ENCODE peak calls at places on chromosome 7, in eight cellular contexts. One of them, this sample, is unnamed.
A peak's percentile ranks its signal among the peaks of the same experiment; 100 is the strongest.

GRCh38 chr7:43669286-43670081 is 59.8 kb downstream of the COA1 start:
- DNase-seq in B cell: peak; percentile 54
- DNase-seq in CD4-positive, CD25-positive, alpha-beta regulatory T cell: peak; percentile 77
- DNase-seq in coronary artery: no peak
- DNase-seq in IMR-90: no peak
- DNase-seq in mammary epithelial cell: no peak
- DNase-seq in AG20443: no peak
- DNase-seq in activated naive CD4-positive, alpha-beta T cell treated with anti-CD3 and anti-CD28 coated beads, Interleukin-2, amount 50 U/mL, for 16 hours: peak; percentile 69
- DNase-seq in this sample: no peak

GRCh38 chr7:121273467-121274167 is 55.2 kb upstream of the WNT16 start:
- DNase-seq in B cell: no peak
- DNase-seq in CD4-positive, CD25-positive, alpha-beta regulatory T cell: no peak
- DNase-seq in coronary artery: no peak
- DNase-seq in IMR-90: peak; percentile 13
- DNase-seq in mammary epithelial cell: no peak
- DNase-seq in AG20443: peak; percentile 22
- DNase-seq in activated naive CD4-positive, alpha-beta T cell treated with anti-CD3 and anti-CD28 coated beads, Interleukin-2, amount 50 U/mL, for 16 hours: no peak
- DNase-seq in this sample: no peak

GRCh38 chr7:4659551-4660286 is 22.4 kb upstream of the FOXK1 start:
- DNase-seq in B cell: no peak
- DNase-seq in CD4-positive, CD25-positive, alpha-beta regulatory T cell: no peak
- DNase-seq in coronary artery: no peak
- DNase-seq in IMR-90: no peak
- DNase-seq in mammary epithelial cell: no peak
- DNase-seq in AG20443: no peak
- DNase-seq in activated naive CD4-positive, alpha-beta T cell treated with anti-CD3 and anti-CD28 coated beads, Interleukin-2, amount 50 U/mL, for 16 hours: no peak
- DNase-seq in this sample: no peak

GRCh38 chr7:30585675-30586074 is 9.0 kb upstream of the GARS1 start:
- DNase-seq in B cell: no peak
- DNase-seq in CD4-positive, CD25-positive, alpha-beta regulatory T cell: no peak
- DNase-seq in coronary artery: no peak
- DNase-seq in IMR-90: peak; percentile 8
- DNase-seq in mammary epithelial cell: no peak
- DNase-seq in AG20443: no peak
- DNase-seq in activated naive CD4-positive, alpha-beta T cell treated with anti-CD3 and anti-CD28 coated beads, Interleukin-2, amount 50 U/mL, for 16 hours: no peak
- DNase-seq in this sample: no peak

GRCh38 chr7:2651336-2651735 is 19.6 kb downstream of the TTYH3 start:
- DNase-seq in B cell: no peak
- DNase-seq in CD4-positive, CD25-positive, alpha-beta regulatory T cell: no peak
- DNase-seq in coronary artery: no peak
- DNase-seq in IMR-90: no peak
- DNase-seq in mammary epithelial cell: no peak
- DNase-seq in AG20443: no peak
- DNase-seq in activated naive CD4-positive, alpha-beta T cell treated with anti-CD3 and anti-CD28 coated beads, Interleukin-2, amount 50 U/mL, for 16 hours: no peak
- DNase-seq in this sample: no peak

GRCh38 chr7:42224391-42225003 is 12.5 kb downstream of the GLI3 start:
- DNase-seq in B cell: no peak
- DNase-seq in CD4-positive, CD25-positive, alpha-beta regulatory T cell: no peak
- DNase-seq in coronary artery: no peak
- DNase-seq in IMR-90: no peak
- DNase-seq in mammary epithelial cell: no peak
- DNase-seq in AG20443: no peak
- DNase-seq in activated naive CD4-positive, alpha-beta T cell treated with anti-CD3 and anti-CD28 coated beads, Interleukin-2, amount 50 U/mL, for 16 hours: no peak
- DNase-seq in this sample: no peak

GRCh38 chr7:158324397-158325360 is 262.9 kb downstream of the PTPRN2 start:
- DNase-seq in B cell: no peak
- DNase-seq in CD4-positive, CD25-positive, alpha-beta regulatory T cell: no peak
- DNase-seq in coronary artery: peak; percentile 29
- DNase-seq in IMR-90: no peak
- DNase-seq in mammary epithelial cell: no peak
- DNase-seq in AG20443: no peak
- DNase-seq in activated naive CD4-positive, alpha-beta T cell treated with anti-CD3 and anti-CD28 coated beads, Interleukin-2, amount 50 U/mL, for 16 hours: no peak
- DNase-seq in this sample: no peak

GRCh38 chr7:100567045-100567730 is 6.5 kb downstream of the SAP25 start:
- DNase-seq in B cell: no peak
- DNase-seq in CD4-positive, CD25-positive, alpha-beta regulatory T cell: no peak
- DNase-seq in coronary artery: no peak
- DNase-seq in IMR-90: no peak
- DNase-seq in mammary epithelial cell: no peak
- DNase-seq in AG20443: no peak
- DNase-seq in activated naive CD4-positive, alpha-beta T cell treated with anti-CD3 and anti-CD28 coated beads, Interleukin-2, amount 50 U/mL, for 16 hours: no peak
- DNase-seq in this sample: no peak

GRCh38 chr7:50610521-50611277 is 45.5 kb upstream of the DDC start:
- DNase-seq in B cell: no peak
- DNase-seq in CD4-positive, CD25-positive, alpha-beta regulatory T cell: peak; percentile 24
- DNase-seq in coronary artery: no peak
- DNase-seq in IMR-90: peak; percentile 37
- DNase-seq in mammary epithelial cell: peak; percentile 81
- DNase-seq in AG20443: peak; percentile 64
- DNase-seq in activated naive CD4-positive, alpha-beta T cell treated with anti-CD3 and anti-CD28 coated beads, Interleukin-2, amount 50 U/mL, for 16 hours: no peak
- DNase-seq in this sample: no peak

GRCh38 chr7:133763241-133763640 is 363.9 kb upstream of the LRGUK start:
- DNase-seq in B cell: no peak
- DNase-seq in CD4-positive, CD25-positive, alpha-beta regulatory T cell: no peak
- DNase-seq in coronary artery: no peak
- DNase-seq in IMR-90: no peak
- DNase-seq in mammary epithelial cell: no peak
- DNase-seq in AG20443: peak; percentile 14
- DNase-seq in activated naive CD4-positive, alpha-beta T cell treated with anti-CD3 and anti-CD28 coated beads, Interleukin-2, amount 50 U/mL, for 16 hours: no peak
- DNase-seq in this sample: no peak

GRCh38 chr7:95527033-95527775 is 41.5 kb downstream of the ASB4 start:
- DNase-seq in B cell: peak; percentile 59
- DNase-seq in CD4-positive, CD25-positive, alpha-beta regulatory T cell: no peak
- DNase-seq in coronary artery: no peak
- DNase-seq in IMR-90: peak; percentile 44
- DNase-seq in mammary epithelial cell: peak; percentile 20
- DNase-seq in AG20443: peak; percentile 81
- DNase-seq in activated naive CD4-positive, alpha-beta T cell treated with anti-CD3 and anti-CD28 coated beads, Interleukin-2, amount 50 U/mL, for 16 hours: no peak
- DNase-seq in this sample: no peak

This sample was measured in GM19239.